ENCODE peak calls at places on chromosomes 5 and 9, in four cellular contexts. S is HEK293T, K is K562, A is HepG2. N is an unnamed sample.

GRCh38 chr5:31771045-31771444 is 132.1 kb downstream of the PDZD2 start:
- DNase-seq in S (no peak), K (no peak), A (no peak), N (no peak)

GRCh38 chr5:109163336-109163735 is 246.4 kb downstream of the PJA2 start:
- DNase-seq in S (no peak), K (no peak), A (no peak), N (no peak)

GRCh38 chr5:21254161-21254560 is 1266.2 kb upstream of the CDH18 start:
- DNase-seq in S (no peak), K (no peak), A (no peak), N (no peak)

GRCh38 chr9:136209786-136210185 is 4.9 kb upstream of the LHX3 start:
- DNase-seq in S (no peak), K (no peak), A (no peak), N (no peak)

GRCh38 chr9:91782711-91783214 is 167.3 kb downstream of the ROR2 start:
- DNase-seq in S (no peak), K (no peak), A (no peak), N (no peak)

GRCh38 chr5:83900307-83900706 is 179.7 kb upstream of the HAPLN1 start:
- DNase-seq in S (no peak), K (no peak), A (no peak), N (peak)

GRCh38 chr9:80175286-80175906 is 603.6 kb downstream of the TLE4 start:
- DNase-seq in S (no peak), K (peak), A (peak), N (no peak)

GRCh38 chr5:149371296-149371962 is 7.7 kb downstream of the IL17B start:
- DNase-seq in S (peak), K (peak), A (peak), N (peak)

GRCh38 chr9:128819716-128820664 is 1.7 kb downstream of the ENDOG start:
- DNase-seq in S (no peak), K (peak), A (no peak), N (no peak)

GRCh38 chr9:107100591-107100990 is 182.5 kb upstream of the RAD23B start:
- DNase-seq in S (no peak), K (no peak), A (no peak), N (no peak)

GRCh38 chr5:154298060-154298459 is 107.5 kb downstream of the GALNT10 start:
- DNase-seq in S (no peak), K (no peak), A (no peak), N (no peak)

DNA sequence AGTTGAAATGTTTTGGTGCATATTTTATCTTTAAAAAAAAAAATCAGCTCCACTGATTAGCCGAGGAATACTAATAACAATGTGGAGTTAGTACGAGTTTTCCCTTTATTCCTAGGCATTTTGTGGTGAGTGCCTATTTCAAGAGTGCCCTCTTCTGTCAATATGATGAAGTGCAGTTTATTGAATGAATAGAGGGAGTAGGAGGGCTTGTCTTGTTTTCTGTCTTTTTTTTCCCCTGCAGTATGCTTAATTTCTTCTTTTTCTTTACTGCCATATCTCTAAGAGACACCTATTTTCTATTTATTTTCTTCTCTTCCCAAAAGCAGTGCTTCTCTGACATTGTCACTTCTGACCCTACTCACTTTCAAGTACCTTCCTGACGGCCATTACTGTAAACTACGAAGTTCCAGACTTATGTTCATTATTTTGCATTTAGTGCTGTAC is 169.6 kb upstream of the PITX1 start:
- DNase-seq in S (no peak), K (peak), A (peak), N (no peak)
- TF ChIP-seq ELF4 in S (no peak), K (no peak), A (no peak), N (no peak)

DNA sequence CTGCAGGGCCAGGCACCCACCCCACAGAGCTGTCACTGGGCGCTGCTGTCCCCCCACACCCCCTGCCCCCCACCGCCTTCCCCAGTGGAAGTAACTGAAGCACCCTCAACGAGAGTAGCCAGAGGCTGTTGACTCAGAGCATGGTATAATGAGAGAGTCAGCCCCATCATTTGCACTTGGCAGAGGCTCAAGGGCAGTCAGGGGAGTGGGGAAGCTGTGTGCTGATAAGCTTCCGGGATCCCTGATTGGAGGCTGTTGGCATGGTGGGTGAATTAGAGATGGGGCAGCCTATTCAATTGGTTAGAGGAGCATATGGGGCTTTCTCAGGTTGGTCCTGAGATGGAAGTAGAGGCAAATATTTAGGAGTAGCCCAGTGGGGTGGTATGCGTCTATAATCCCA is 77.1 kb upstream of the GOLM1 start:
- DNase-seq in S (no peak), K (no peak), A (no peak), N (no peak)
- TF ChIP-seq ELF4 in S (no peak), K (no peak), A (no peak), N (no peak)

DNA sequence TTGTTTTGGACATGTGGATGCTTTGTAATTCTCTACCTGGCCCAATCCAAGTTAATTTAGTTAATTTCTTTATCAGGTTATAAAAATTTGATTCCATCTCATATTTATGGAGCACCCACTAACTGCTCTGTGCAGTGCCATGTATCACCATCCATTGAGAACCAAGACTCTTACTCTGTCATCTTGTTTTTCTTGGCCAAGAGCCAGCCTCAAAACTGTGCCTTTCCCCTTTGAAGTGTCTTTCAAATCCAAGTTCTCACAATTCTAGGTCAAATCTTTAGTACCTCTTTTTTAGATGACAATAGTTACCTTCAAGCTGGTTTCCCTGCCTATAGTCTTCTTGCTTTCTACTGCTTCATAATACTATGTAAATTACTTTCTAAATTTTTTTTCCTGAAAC is 3.2 kb downstream of the COMMD10 start:
- DNase-seq in S (no peak), K (no peak), A (no peak), N (no peak)
- TF ChIP-seq ELF4 in S (no peak), K (no peak), A (no peak), N (no peak)

GRCh38 chr5:143275871-143276363 is 127.6 kb downstream of the NR3C1 start:
- DNase-seq in S (no peak), K (no peak), A (no peak), N (no peak)
- TF ChIP-seq ELF4 in S (no peak), K (no peak), A (no peak), N (no peak)